ENCODE peak calls at places on chromosomes 3 and 15, in seven cellular contexts. N is right lobe of liver, W is GM12878, U is ovary, Q is A549, V is upper lobe of left lung, E is uterus. T is an unnamed sample.

GRCh38 chr15:42145546-42146455 is 10.6 kb downstream of the PLA2G4F start:
- DNase-seq in E (no peak), U (no peak), V (peak; percentile 64), N (no peak), Q (no peak), W (no peak), T (no peak)

GRCh38 chr3:156483426-156483825 is 71.5 kb downstream of the SSR3 start:
- DNase-seq in W (peak; percentile 76), E (no peak), U (no peak), V (no peak), Q (no peak), N (no peak), T (no peak)

GRCh38 chr3:14227866-14228265 is 49.2 kb downstream of the LSM3 start:
- DNase-seq in V (no peak), N (no peak), U (no peak), W (no peak), E (no peak), Q (no peak), T (no peak)

GRCh38 chr15:78394981-78395619 is 42.9 kb upstream of the IREB2 start:
- DNase-seq in Q (no peak), V (no peak), W (no peak), N (no peak), E (no peak), U (no peak), T (no peak)

GRCh38 chr3:29050155-29050554 is 230.7 kb upstream of the RBMS3 start:
- DNase-seq in N (no peak), U (no peak), V (no peak), W (no peak), E (no peak), Q (no peak), T (no peak)

GRCh38 chr15:69526086-69526485 is 73.5 kb downstream of the RPLP1 start:
- DNase-seq in N (no peak), V (peak; percentile 46), Q (no peak), U (no peak), E (no peak), W (no peak), T (no peak)

GRCh38 chr3:143847787-143848631 is at the start of gene SLC9A9:
- DNase-seq in W (peak; percentile 63), N (no peak), V (no peak), Q (no peak), U (no peak), E (peak; percentile 16), T (peak; percentile 32)

GRCh38 chr15:75684648-75685047 is 28.0 kb downstream of the CSPG4 start:
- DNase-seq in U (no peak), N (no peak), Q (peak; percentile 47), E (no peak), W (no peak), V (peak; percentile 42), T (no peak)

GRCh38 chr3:121648219-121648958 is 12.3 kb downstream of the HCLS1 start:
- DNase-seq in Q (no peak), W (no peak), V (no peak), N (no peak), E (no peak), U (peak; percentile 27), T (no peak)

GRCh38 chr3:48938156-48938555 is 19.5 kb downstream of the ARIH2 start:
- DNase-seq in V (no peak), W (no peak), Q (no peak), N (no peak), E (no peak), U (no peak), T (no peak)

GRCh38 chr15:77266708-77267387 is 153.1 kb downstream of the PEAK1 start:
- DNase-seq in E (no peak), Q (peak; percentile 45), W (no peak), U (no peak), V (no peak), N (no peak), T (no peak)

GRCh38 chr3:14725564-14726420 is 50.9 kb downstream of the C3orf20 start:
- DNase-seq in N (no peak), E (peak; percentile 71), W (no peak), V (peak; percentile 6), Q (no peak), U (peak; percentile 76), T (peak; percentile 29)

GRCh38 chr15:74626752-74627692 is 11.4 kb downstream of the CLK3 start:
- DNase-seq in V (no peak), N (no peak), W (peak; percentile 37), U (no peak), E (no peak), Q (no peak), T (no peak)

GRCh38 chr15:74626336-74626735 is 10.7 kb downstream of the CLK3 start:
- DNase-seq in E (no peak), W (no peak), Q (no peak), N (no peak), U (no peak), V (no peak), T (no peak)

GRCh38 chr15:74628199-74628598 is 12.6 kb downstream of the CLK3 start:
- DNase-seq in U (no peak), V (no peak), N (no peak), W (no peak), E (no peak), Q (no peak), T (no peak)

GRCh38 chr15:74628949-74629348 is 13.3 kb downstream of the CLK3 start:
- DNase-seq in N (no peak), E (no peak), V (no peak), W (no peak), Q (no peak), U (no peak), T (no peak)

GRCh38 chr15:74627766-74628165 is 12.1 kb downstream of the CLK3 start:
- DNase-seq in N (no peak), U (no peak), W (no peak), E (no peak), V (no peak), Q (no peak), T (no peak)
- TF ChIP-seq POLR2A in N (no peak), U (no peak), W (no peak), E (no peak), V (no peak), Q (no peak), T (no peak)

GRCh38 chr3:139320551-139321309 is 23.1 kb upstream of the MRPS22 start:
- DNase-seq in W (no peak), V (no peak), U (no peak), E (no peak), Q (no peak), N (no peak), T (no peak)

GRCh38 chr3:139318826-139319225 is 25.0 kb upstream of the MRPS22 start:
- DNase-seq in Q (no peak), N (no peak), E (no peak), W (no peak), V (no peak), U (no peak), T (no peak)

GRCh38 chr3:139317660-139318430 is 26.0 kb upstream of the MRPS22 start:
- DNase-seq in Q (no peak), U (no peak), E (no peak), V (no peak), W (no peak), N (no peak), T (peak; percentile 12)

GRCh38 chr3:139318431-139318816 is 25.4 kb upstream of the MRPS22 start:
- DNase-seq in W (no peak), Q (no peak), U (no peak), V (no peak), N (no peak), E (no peak), T (no peak)

GRCh38 chr3:139319428-139320402 is 24.1 kb upstream of the MRPS22 start:
- DNase-seq in Q (peak; percentile 24), E (no peak), U (no peak), N (no peak), W (no peak), V (no peak), T (peak; percentile 13)
- TF ChIP-seq CTCF in Q (no peak), E (no peak), U (no peak), N (no peak), W (peak; percentile 7), V (no peak), T (peak; percentile 18)

GRCh38 chr3:183447206-183448001 is 19.0 kb upstream of the MCF2L2 start:
- DNase-seq in U (peak; percentile 57), Q (peak; percentile 89), N (peak; percentile 87), V (peak; percentile 90), W (peak; percentile 43), E (peak; percentile 66), T (peak; percentile 93)
- TF ChIP-seq POLR2A in U (no peak), Q (peak; percentile 85), N (peak; percentile 75), V (peak; percentile 34), W (peak; percentile 92), E (peak; percentile 37), T (peak; percentile 92)

GRCh38 chr15:47500823-47501222 is 216.5 kb upstream of the SEMA6D start:
- DNase-seq in V (no peak), Q (no peak), U (no peak), E (no peak), N (no peak), W (no peak), T (no peak)

DNA sequence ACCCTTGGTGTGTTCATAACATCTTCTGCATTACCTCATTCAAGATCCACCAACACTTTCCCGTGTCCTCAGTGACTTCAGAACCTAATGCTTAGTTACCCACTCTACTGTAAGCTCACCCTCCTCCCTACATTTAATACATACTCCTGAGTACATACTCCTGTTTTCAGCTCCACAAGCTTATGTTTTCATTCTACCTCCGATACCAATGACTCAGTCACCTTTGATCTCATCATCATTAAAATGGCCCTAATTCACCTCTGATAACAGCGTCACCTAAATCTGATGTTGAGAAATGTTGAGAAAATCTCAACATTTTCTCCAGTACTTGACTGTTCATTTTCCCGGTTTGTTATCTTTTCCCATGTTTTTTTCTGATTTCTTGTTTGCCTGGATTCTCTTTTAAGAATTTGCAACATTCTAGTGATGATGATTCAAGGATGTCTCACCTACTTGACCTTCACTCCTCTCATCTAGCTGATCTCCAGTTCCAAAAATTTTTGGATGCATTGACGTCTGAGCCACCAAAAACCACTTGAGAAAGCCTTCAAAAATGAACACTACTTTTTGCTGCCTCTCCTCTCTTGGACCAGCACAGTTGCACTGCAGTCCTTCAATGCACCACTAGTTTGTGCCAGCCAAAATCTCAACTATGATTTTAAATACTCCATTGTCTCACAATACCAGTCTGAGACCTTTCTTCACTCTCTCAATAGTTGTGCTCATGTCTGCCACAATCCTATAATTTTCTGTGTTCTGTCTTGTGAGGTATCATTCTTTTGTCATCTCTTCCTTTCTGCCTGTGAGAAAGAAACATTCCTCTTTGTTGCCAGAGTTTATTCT is 220.7 kb upstream of the SEMA6D start:
- DNase-seq in W (no peak), E (no peak), Q (no peak), U (no peak), N (no peak), V (no peak), T (no peak)
- TF ChIP-seq CTCF in W (no peak), E (no peak), Q (no peak), U (no peak), N (no peak), V (no peak), T (no peak)

GRCh38 chr15:65286069-65286703 is 497 bp downstream of the PARP16 start:
- DNase-seq in E (no peak), U (peak; percentile 49), W (no peak), V (peak; percentile 92), N (peak; percentile 68), Q (peak; percentile 58), T (peak; percentile 57)
- TF ChIP-seq POLR2A in E (no peak), U (no peak), W (no peak), V (no peak), N (no peak), Q (no peak), T (no peak)